ENCODE peak calls at places on chromosomes 7 and 10, in seven cellular contexts. One of them, this sample, is unnamed.

GRCh38 chr10:62231371-62231770 is 37.3 kb downstream of the RTKN2 start:
- DNase-seq in GM23248: peak; percentile 84
- DNase-seq in T-helper 2 cell: no peak
- DNase-seq in H1: no peak
- DNase-seq in endothelial cell: no peak
- DNase-seq in fibroblast of gingiva: peak; percentile 81
- DNase-seq in mesothelial cell of epicardium: no peak
- DNase-seq in this sample: no peak

GRCh38 chr10:4847580-4848020 is 21.6 kb downstream of the AKR1E2 start:
- DNase-seq in mesothelial cell of epicardium: no peak
- DNase-seq in fibroblast of gingiva: peak; percentile 80
- DNase-seq in GM23248: peak; percentile 85
- DNase-seq in endothelial cell: no peak
- DNase-seq in H1: no peak
- DNase-seq in T-helper 2 cell: no peak
- DNase-seq in this sample: no peak

GRCh38 chr7:122383934-122384333 is 79.4 kb upstream of the FEZF1 start:
- DNase-seq in H1: no peak
- DNase-seq in mesothelial cell of epicardium: no peak
- DNase-seq in fibroblast of gingiva: no peak
- DNase-seq in endothelial cell: no peak
- DNase-seq in GM23248: no peak
- DNase-seq in T-helper 2 cell: no peak
- DNase-seq in this sample: peak; percentile 43

GRCh38 chr7:132180481-132180880 is 395.8 kb downstream of the PLXNA4 start:
- DNase-seq in mesothelial cell of epicardium: no peak
- DNase-seq in fibroblast of gingiva: no peak
- DNase-seq in endothelial cell: no peak
- DNase-seq in GM23248: no peak
- DNase-seq in H1: no peak
- DNase-seq in T-helper 2 cell: no peak
- DNase-seq in this sample: no peak

GRCh38 chr10:59126992-59127391 is 49.5 kb upstream of the PHYHIPL start:
- DNase-seq in mesothelial cell of epicardium: no peak
- DNase-seq in fibroblast of gingiva: no peak
- DNase-seq in endothelial cell: no peak
- DNase-seq in H1: no peak
- DNase-seq in GM23248: no peak
- DNase-seq in T-helper 2 cell: no peak
- DNase-seq in this sample: no peak

GRCh38 chr10:34539533-34540315 is 275.4 kb downstream of the PARD3 start:
- DNase-seq in endothelial cell: no peak
- DNase-seq in T-helper 2 cell: no peak
- DNase-seq in mesothelial cell of epicardium: no peak
- DNase-seq in GM23248: peak; percentile 76
- DNase-seq in fibroblast of gingiva: peak; percentile 85
- DNase-seq in H1: no peak
- DNase-seq in this sample: no peak

GRCh38 chr7:114182837-114183236 is 231.8 kb upstream of the FOXP2 start:
- DNase-seq in GM23248: no peak
- DNase-seq in endothelial cell: no peak
- DNase-seq in fibroblast of gingiva: no peak
- DNase-seq in mesothelial cell of epicardium: no peak
- DNase-seq in H1: no peak
- DNase-seq in T-helper 2 cell: no peak
- DNase-seq in this sample: no peak

GRCh38 chr7:135207739-135208416 is 3.4 kb downstream of the WDR91 start:
- DNase-seq in GM23248: no peak
- DNase-seq in fibroblast of gingiva: no peak
- DNase-seq in mesothelial cell of epicardium: no peak
- DNase-seq in H1: no peak
- DNase-seq in T-helper 2 cell: no peak
- DNase-seq in endothelial cell: no peak
- DNase-seq in this sample: no peak

GRCh38 chr10:71597821-71598498 is 121.6 kb downstream of the C10orf105 start:
- DNase-seq in mesothelial cell of epicardium: no peak
- DNase-seq in T-helper 2 cell: no peak
- DNase-seq in H1: no peak
- DNase-seq in fibroblast of gingiva: peak; percentile 83
- DNase-seq in GM23248: peak; percentile 75
- DNase-seq in endothelial cell: no peak
- DNase-seq in this sample: no peak

GRCh38 chr7:95960706-95961244 is 188.4 kb downstream of the DYNC1I1 start:
- DNase-seq in GM23248: no peak
- DNase-seq in H1: no peak
- DNase-seq in mesothelial cell of epicardium: no peak
- DNase-seq in fibroblast of gingiva: no peak
- DNase-seq in endothelial cell: no peak
- DNase-seq in T-helper 2 cell: no peak
- DNase-seq in this sample: no peak

GRCh38 chr10:101136007-101136707 is 5.1 kb downstream of the TLX1 start:
- DNase-seq in T-helper 2 cell: no peak
- DNase-seq in mesothelial cell of epicardium: no peak
- DNase-seq in H1: no peak
- DNase-seq in endothelial cell: no peak
- DNase-seq in fibroblast of gingiva: no peak
- DNase-seq in GM23248: no peak
- DNase-seq in this sample: no peak

GRCh38 chr7:4787541-4787940 is 12.1 kb downstream of the AP5Z1 start:
- DNase-seq in GM23248: no peak
- DNase-seq in endothelial cell: no peak
- DNase-seq in T-helper 2 cell: no peak
- DNase-seq in H1: no peak
- DNase-seq in mesothelial cell of epicardium: no peak
- DNase-seq in fibroblast of gingiva: no peak
- DNase-seq in this sample: no peak

GRCh38 chr10:18060217-18060616 is 80.0 kb upstream of the CACNB2 start:
- DNase-seq in T-helper 2 cell: no peak
- DNase-seq in GM23248: peak; percentile 10
- DNase-seq in fibroblast of gingiva: no peak
- DNase-seq in mesothelial cell of epicardium: no peak
- DNase-seq in endothelial cell: no peak
- DNase-seq in H1: no peak
- DNase-seq in this sample: no peak

GRCh38 chr7:131898418-131898817 is 342.0 kb upstream of the PODXL start:
- DNase-seq in GM23248: peak; percentile 66
- DNase-seq in H1: no peak
- DNase-seq in endothelial cell: no peak
- DNase-seq in mesothelial cell of epicardium: no peak
- DNase-seq in T-helper 2 cell: no peak
- DNase-seq in fibroblast of gingiva: no peak
- DNase-seq in this sample: no peak

GRCh38 chr10:24952701-24953349 is 419 bp upstream of the PRTFDC1 start:
- DNase-seq in fibroblast of gingiva: peak; percentile 82
- DNase-seq in T-helper 2 cell: peak; percentile 42
- DNase-seq in GM23248: peak; percentile 92
- DNase-seq in H1: no peak
- DNase-seq in mesothelial cell of epicardium: peak; percentile 76
- DNase-seq in endothelial cell: peak; percentile 72
- DNase-seq in this sample: peak; percentile 47

GRCh38 chr7:116780966-116781365 is 81.4 kb upstream of the CAPZA2 start:
- DNase-seq in mesothelial cell of epicardium: no peak
- DNase-seq in GM23248: no peak
- DNase-seq in T-helper 2 cell: no peak
- DNase-seq in endothelial cell: no peak
- DNase-seq in H1: no peak
- DNase-seq in fibroblast of gingiva: no peak
- DNase-seq in this sample: no peak

GRCh38 chr7:43584200-43584586 is 1.3 kb downstream of the STK17A start:
- DNase-seq in endothelial cell: no peak
- DNase-seq in T-helper 2 cell: peak; percentile 21
- DNase-seq in mesothelial cell of epicardium: no peak
- DNase-seq in H1: no peak
- DNase-seq in GM23248: peak; percentile 88
- DNase-seq in fibroblast of gingiva: peak; percentile 79
- DNase-seq in this sample: no peak

GRCh38 chr10:47295411-47295810 is 4.6 kb upstream of the GDF10 start:
- DNase-seq in mesothelial cell of epicardium: no peak
- DNase-seq in GM23248: no peak
- DNase-seq in H1: no peak
- DNase-seq in fibroblast of gingiva: no peak
- DNase-seq in T-helper 2 cell: no peak
- DNase-seq in endothelial cell: no peak
- DNase-seq in this sample: peak; percentile 61

GRCh38 chr7:12716134-12716667 is 28.8 kb downstream of the ARL4A start:
- DNase-seq in T-helper 2 cell: no peak
- DNase-seq in fibroblast of gingiva: peak; percentile 7
- DNase-seq in mesothelial cell of epicardium: no peak
- DNase-seq in endothelial cell: no peak
- DNase-seq in GM23248: no peak
- DNase-seq in H1: no peak
- DNase-seq in this sample: no peak

GRCh38 chr10:69318087-69318996 is 40.0 kb downstream of the HK1 start:
- DNase-seq in T-helper 2 cell: peak; percentile 91
- DNase-seq in GM23248: peak; percentile 93
- DNase-seq in endothelial cell: peak; percentile 91
- DNase-seq in fibroblast of gingiva: peak; percentile 86
- DNase-seq in H1: peak; percentile 88
- DNase-seq in mesothelial cell of epicardium: peak; percentile 90
- DNase-seq in this sample: peak; percentile 93

GRCh38 chr10:103926722-103927319 is 8.8 kb upstream of the STN1 start:
- DNase-seq in fibroblast of gingiva: no peak
- DNase-seq in mesothelial cell of epicardium: no peak
- DNase-seq in T-helper 2 cell: no peak
- DNase-seq in H1: no peak
- DNase-seq in endothelial cell: no peak
- DNase-seq in GM23248: no peak
- DNase-seq in this sample: peak; percentile 61

GRCh38 chr7:155360495-155361362 is 63.1 kb downstream of the INSIG1 start:
- DNase-seq in H1: no peak
- DNase-seq in GM23248: no peak
- DNase-seq in T-helper 2 cell: no peak
- DNase-seq in endothelial cell: no peak
- DNase-seq in fibroblast of gingiva: no peak
- DNase-seq in mesothelial cell of epicardium: no peak
- DNase-seq in this sample: no peak

GRCh38 chr7:134627109-134627774 is 19.4 kb upstream of the BPGM start:
- DNase-seq in T-helper 2 cell: no peak
- DNase-seq in mesothelial cell of epicardium: no peak
- DNase-seq in endothelial cell: no peak
- DNase-seq in GM23248: no peak
- DNase-seq in fibroblast of gingiva: no peak
- DNase-seq in H1: no peak
- DNase-seq in this sample: no peak

GRCh38 chr7:111198255-111198654 is 107.3 kb downstream of the LRRN3 start:
- DNase-seq in fibroblast of gingiva: peak; percentile 99
- DNase-seq in mesothelial cell of epicardium: no peak
- DNase-seq in T-helper 2 cell: no peak
- DNase-seq in GM23248: peak; percentile 99
- DNase-seq in endothelial cell: no peak
- DNase-seq in H1: no peak
- DNase-seq in this sample: no peak

GRCh38 chr10:123016228-123016627 is 7.4 kb downstream of the ACADSB start:
- DNase-seq in endothelial cell: no peak
- DNase-seq in H1: no peak
- DNase-seq in mesothelial cell of epicardium: no peak
- DNase-seq in T-helper 2 cell: no peak
- DNase-seq in GM23248: no peak
- DNase-seq in fibroblast of gingiva: no peak
- DNase-seq in this sample: no peak

GRCh38 chr10:14837003-14837755 is 658 bp downstream of the CDNF start:
- DNase-seq in H1: no peak
- DNase-seq in GM23248: peak; percentile 66
- DNase-seq in T-helper 2 cell: no peak
- DNase-seq in endothelial cell: no peak
- DNase-seq in fibroblast of gingiva: no peak
- DNase-seq in mesothelial cell of epicardium: no peak
- DNase-seq in this sample: no peak

GRCh38 chr7:44076101-44076895 is 6.0 kb downstream of the POLM start:
- DNase-seq in fibroblast of gingiva: no peak
- DNase-seq in T-helper 2 cell: no peak
- DNase-seq in mesothelial cell of epicardium: no peak
- DNase-seq in endothelial cell: no peak
- DNase-seq in H1: no peak
- DNase-seq in GM23248: no peak
- DNase-seq in this sample: no peak

GRCh38 chr7:101890666-101891065 is 73.2 kb downstream of the CUX1 start:
- DNase-seq in mesothelial cell of epicardium: no peak
- DNase-seq in endothelial cell: no peak
- DNase-seq in T-helper 2 cell: no peak
- DNase-seq in H1: no peak
- DNase-seq in fibroblast of gingiva: no peak
- DNase-seq in GM23248: no peak
- DNase-seq in this sample: no peak

GRCh38 chr7:133753513-133753912 is 373.6 kb upstream of the LRGUK start:
- DNase-seq in T-helper 2 cell: no peak
- DNase-seq in fibroblast of gingiva: no peak
- DNase-seq in H1: no peak
- DNase-seq in mesothelial cell of epicardium: no peak
- DNase-seq in endothelial cell: no peak
- DNase-seq in GM23248: no peak
- DNase-seq in this sample: no peak

GRCh38 chr10:14625210-14625621 is 149.5 kb downstream of the FAM107B start:
- DNase-seq in GM23248: peak; percentile 2
- DNase-seq in fibroblast of gingiva: no peak
- DNase-seq in mesothelial cell of epicardium: no peak
- DNase-seq in endothelial cell: no peak
- DNase-seq in H1: no peak
- DNase-seq in T-helper 2 cell: no peak
- DNase-seq in this sample: no peak

GRCh38 chr10:60883187-60883586 is 60.8 kb downstream of the RHOBTB1 start:
- DNase-seq in fibroblast of gingiva: peak; percentile 11
- DNase-seq in GM23248: peak; percentile 37
- DNase-seq in endothelial cell: peak; percentile 13
- DNase-seq in H1: no peak
- DNase-seq in mesothelial cell of epicardium: no peak
- DNase-seq in T-helper 2 cell: no peak
- DNase-seq in this sample: peak; percentile 70

GRCh38 chr7:149620961-149621360 is 123.4 kb upstream of the ZNF746 start:
- DNase-seq in fibroblast of gingiva: no peak
- DNase-seq in mesothelial cell of epicardium: no peak
- DNase-seq in GM23248: no peak
- DNase-seq in H1: no peak
- DNase-seq in endothelial cell: no peak
- DNase-seq in T-helper 2 cell: peak; percentile 67
- DNase-seq in this sample: no peak

GRCh38 chr7:107582906-107583305 is 2.9 kb downstream of the BCAP29 start:
- DNase-seq in GM23248: peak; percentile 17
- DNase-seq in mesothelial cell of epicardium: no peak
- DNase-seq in fibroblast of gingiva: no peak
- DNase-seq in endothelial cell: no peak
- DNase-seq in T-helper 2 cell: no peak
- DNase-seq in H1: no peak
- DNase-seq in this sample: no peak

GRCh38 chr10:5817322-5818047 is 4.3 kb upstream of the GDI2 start:
- DNase-seq in fibroblast of gingiva: no peak
- DNase-seq in GM23248: no peak
- DNase-seq in mesothelial cell of epicardium: no peak
- DNase-seq in endothelial cell: no peak
- DNase-seq in T-helper 2 cell: no peak
- DNase-seq in H1: no peak
- DNase-seq in this sample: no peak

GRCh38 chr7:51027256-51028127 is 244.8 kb upstream of the GRB10 start:
- DNase-seq in endothelial cell: no peak
- DNase-seq in H1: peak; percentile 22
- DNase-seq in fibroblast of gingiva: no peak
- DNase-seq in GM23248: no peak
- DNase-seq in T-helper 2 cell: no peak
- DNase-seq in mesothelial cell of epicardium: no peak
- DNase-seq in this sample: no peak

GRCh38 chr7:137443616-137444015 is 100.1 kb upstream of the PTN start:
- DNase-seq in H1: no peak
- DNase-seq in endothelial cell: no peak
- DNase-seq in GM23248: peak; percentile 66
- DNase-seq in T-helper 2 cell: no peak
- DNase-seq in fibroblast of gingiva: peak; percentile 57
- DNase-seq in mesothelial cell of epicardium: no peak
- DNase-seq in this sample: no peak

GRCh38 chr7:115177832-115178231 is 255.9 kb downstream of the MDFIC start:
- DNase-seq in mesothelial cell of epicardium: no peak
- DNase-seq in GM23248: no peak
- DNase-seq in endothelial cell: no peak
- DNase-seq in fibroblast of gingiva: no peak
- DNase-seq in H1: no peak
- DNase-seq in T-helper 2 cell: no peak
- DNase-seq in this sample: no peak

This sample was measured in WERI-Rb-1.